ENCODE peak calls at places on chromosomes 3 and 15, in four cellular contexts. One of them, this sample, is unnamed.

GRCh38 chr15:78438595-78439285 is 724 bp downstream of the IREB2 start:
- DNase-seq in GM12878: no peak
- DNase-seq in HepG2: peak; percentile 60
- DNase-seq in WTC11: peak; percentile 41
- DNase-seq in this sample: peak; percentile 83

GRCh38 chr3:11009898-11010297 is 17.4 kb downstream of the SLC6A1 start:
- DNase-seq in WTC11: no peak
- DNase-seq in HepG2: no peak
- DNase-seq in GM12878: no peak
- DNase-seq in this sample: no peak

GRCh38 chr3:135891121-135891520 is 74.4 kb upstream of the PPP2R3A start:
- DNase-seq in WTC11: no peak
- DNase-seq in GM12878: no peak
- DNase-seq in HepG2: no peak
- DNase-seq in this sample: no peak

GRCh38 chr3:168116279-168116678 is 20.6 kb upstream of the GOLIM4 start:
- DNase-seq in HepG2: no peak
- DNase-seq in WTC11: no peak
- DNase-seq in GM12878: no peak
- DNase-seq in this sample: peak; percentile 94

GRCh38 chr3:184580376-184580775 is 18.8 kb downstream of the EPHB3 start:
- DNase-seq in GM12878: no peak
- DNase-seq in HepG2: no peak
- DNase-seq in WTC11: no peak
- DNase-seq in this sample: no peak

GRCh38 chr3:2657408-2657807 is 452.8 kb downstream of the IL5RA start:
- DNase-seq in WTC11: no peak
- DNase-seq in GM12878: no peak
- DNase-seq in HepG2: no peak
- DNase-seq in this sample: no peak

GRCh38 chr3:15099364-15100098 is 583 bp upstream of the RBSN start:
- DNase-seq in HepG2: no peak
- DNase-seq in WTC11: no peak
- DNase-seq in GM12878: no peak
- DNase-seq in this sample: peak; percentile 20

GRCh38 chr3:10917176-10917575 is 75.4 kb upstream of the SLC6A1 start:
- DNase-seq in HepG2: no peak
- DNase-seq in GM12878: no peak
- DNase-seq in WTC11: no peak
- DNase-seq in this sample: no peak

GRCh38 chr15:85690546-85691226 is 104.0 kb downstream of the KLHL25 start:
- DNase-seq in GM12878: peak; percentile 79
- DNase-seq in HepG2: no peak
- DNase-seq in WTC11: no peak
- DNase-seq in this sample: no peak

GRCh38 chr3:57221883-57222282 is 5.6 kb upstream of the APPL1 start:
- DNase-seq in HepG2: peak; percentile 20
- DNase-seq in WTC11: no peak
- DNase-seq in GM12878: no peak
- DNase-seq in this sample: no peak

GRCh38 chr3:194738254-194739093 is 52.8 kb downstream of the FAM43A start:
- DNase-seq in WTC11: no peak
- DNase-seq in HepG2: no peak
- DNase-seq in GM12878: no peak
- DNase-seq in this sample: no peak

GRCh38 chr15:74238984-74239645 is 3.0 kb downstream of the CCDC33 start:
- DNase-seq in HepG2: no peak
- DNase-seq in GM12878: no peak
- DNase-seq in WTC11: no peak
- DNase-seq in this sample: no peak

GRCh38 chr3:66098436-66098835 is 59.7 kb upstream of the MAGI1 start:
- DNase-seq in GM12878: no peak
- DNase-seq in HepG2: no peak
- DNase-seq in WTC11: no peak
- DNase-seq in this sample: no peak

GRCh38 chr3:69252631-69253030 is 130.2 kb upstream of the LMOD3 start:
- DNase-seq in WTC11: no peak
- DNase-seq in HepG2: no peak
- DNase-seq in GM12878: no peak
- DNase-seq in this sample: no peak

GRCh38 chr3:102237181-102237580 is 197.6 kb upstream of the ZPLD1 start:
- DNase-seq in GM12878: no peak
- DNase-seq in WTC11: no peak
- DNase-seq in HepG2: no peak
- DNase-seq in this sample: no peak

GRCh38 chr15:73239564-73240208 is 129.1 kb downstream of the HCN4 start:
- DNase-seq in WTC11: no peak
- DNase-seq in GM12878: no peak
- DNase-seq in HepG2: no peak
- DNase-seq in this sample: no peak

GRCh38 chr3:48433472-48434118 is 3.7 kb upstream of the PLXNB1 start:
- DNase-seq in GM12878: no peak
- DNase-seq in HepG2: peak; percentile 79
- DNase-seq in WTC11: no peak
- DNase-seq in this sample: no peak

GRCh38 chr3:191244242-191244867 is 45.3 kb downstream of the OSTN start:
- DNase-seq in HepG2: peak; percentile 6
- DNase-seq in GM12878: no peak
- DNase-seq in WTC11: no peak
- DNase-seq in this sample: no peak

GRCh38 chr3:111315911-111316310 is 226.1 kb upstream of the CD96 start:
- DNase-seq in HepG2: no peak
- DNase-seq in GM12878: no peak
- DNase-seq in WTC11: no peak
- DNase-seq in this sample: no peak

GRCh38 chr15:50257924-50258323 is 7.6 kb downstream of the HDC start:
- DNase-seq in GM12878: no peak
- DNase-seq in HepG2: no peak
- DNase-seq in WTC11: no peak
- DNase-seq in this sample: no peak

GRCh38 chr15:73530649-73531048 is 87.7 kb downstream of the REC114 start:
- DNase-seq in HepG2: no peak
- DNase-seq in GM12878: no peak
- DNase-seq in WTC11: no peak
- DNase-seq in this sample: no peak

GRCh38 chr3:60290093-60290492 is 961.2 kb downstream of the FHIT start:
- DNase-seq in HepG2: no peak
- DNase-seq in GM12878: no peak
- DNase-seq in WTC11: no peak
- DNase-seq in this sample: no peak

GRCh38 chr15:45048784-45049631 is 26.0 kb downstream of the SORD start:
- DNase-seq in WTC11: no peak
- DNase-seq in GM12878: no peak
- DNase-seq in HepG2: no peak
- DNase-seq in this sample: peak; percentile 92

GRCh38 chr15:55407631-55407948 is 569 bp downstream of the CCPG1 start:
- DNase-seq in WTC11: no peak
- DNase-seq in GM12878: no peak
- DNase-seq in HepG2: no peak
- DNase-seq in this sample: peak; percentile 12

GRCh38 chr3:39135170-39135805 is 18.1 kb downstream of the CSRNP1 start:
- DNase-seq in HepG2: no peak
- DNase-seq in WTC11: no peak
- DNase-seq in GM12878: no peak
- DNase-seq in this sample: no peak

GRCh38 chr3:106058485-106058884 is 189.7 kb upstream of the CBLB start:
- DNase-seq in WTC11: no peak
- DNase-seq in GM12878: no peak
- DNase-seq in HepG2: no peak
- DNase-seq in this sample: no peak

GRCh38 chr15:33852570-33852969 is 115.7 kb upstream of the CHRM5 start:
- DNase-seq in WTC11: no peak
- DNase-seq in HepG2: no peak
- DNase-seq in GM12878: no peak
- DNase-seq in this sample: no peak

GRCh38 chr15:97084650-97085049 is 754.1 kb downstream of the NR2F2 start:
- DNase-seq in HepG2: no peak
- DNase-seq in WTC11: no peak
- DNase-seq in GM12878: no peak
- DNase-seq in this sample: no peak

GRCh38 chr15:37016287-37016686 is 84.1 kb downstream of the MEIS2 start:
- DNase-seq in WTC11: no peak
- DNase-seq in HepG2: no peak
- DNase-seq in GM12878: no peak
- DNase-seq in this sample: no peak

GRCh38 chr3:159828542-159828943 is 160.1 kb upstream of the IL12A start:
- DNase-seq in WTC11: no peak
- DNase-seq in GM12878: no peak
- DNase-seq in HepG2: peak; percentile 3
- DNase-seq in this sample: peak; percentile 11

GRCh38 chr15:88878720-88879184 is 16.6 kb downstream of the HAPLN3 start:
- DNase-seq in GM12878: no peak
- DNase-seq in WTC11: peak; percentile 86
- DNase-seq in HepG2: peak; percentile 37
- DNase-seq in this sample: peak; percentile 83

GRCh38 chr3:123270818-123271217 is 69.1 kb downstream of the SEC22A start:
- DNase-seq in GM12878: no peak
- DNase-seq in WTC11: no peak
- DNase-seq in HepG2: peak; percentile 54
- DNase-seq in this sample: no peak

GRCh38 chr3:161291191-161291901 is 70.2 kb downstream of the NMD3 start:
- DNase-seq in GM12878: no peak
- DNase-seq in HepG2: no peak
- DNase-seq in WTC11: no peak
- DNase-seq in this sample: no peak

GRCh38 chr3:161293381-161293780 is 72.3 kb downstream of the NMD3 start:
- DNase-seq in WTC11: no peak
- DNase-seq in HepG2: no peak
- DNase-seq in GM12878: no peak
- DNase-seq in this sample: no peak

GRCh38 chr3:161296814-161297213 is 74.5 kb downstream of the SPTSSB start:
- DNase-seq in HepG2: no peak
- DNase-seq in GM12878: no peak
- DNase-seq in WTC11: no peak
- DNase-seq in this sample: no peak

GRCh38 chr3:161295325-161295724 is 74.2 kb downstream of the NMD3 start:
- DNase-seq in WTC11: no peak
- DNase-seq in HepG2: peak; percentile 8
- DNase-seq in GM12878: no peak
- DNase-seq in this sample: no peak
- TF ChIP-seq ETV6 in WTC11: no peak
- TF ChIP-seq ETV6 in HepG2: no peak
- TF ChIP-seq ETV6 in GM12878: no peak
- TF ChIP-seq ETV6 in this sample: no peak

GRCh38 chr15:87618203-87618725 is 638.3 kb downstream of the NTRK3 start:
- DNase-seq in GM12878: no peak
- DNase-seq in HepG2: no peak
- DNase-seq in WTC11: no peak
- DNase-seq in this sample: no peak

GRCh38 chr15:87620393-87620792 is 636.1 kb downstream of the NTRK3 start:
- DNase-seq in HepG2: no peak
- DNase-seq in WTC11: no peak
- DNase-seq in GM12878: no peak
- DNase-seq in this sample: no peak

GRCh38 chr15:87623832-87624231 is 632.7 kb downstream of the NTRK3 start:
- DNase-seq in HepG2: no peak
- DNase-seq in GM12878: no peak
- DNase-seq in WTC11: peak; percentile 51
- DNase-seq in this sample: peak; percentile 31

DNA sequence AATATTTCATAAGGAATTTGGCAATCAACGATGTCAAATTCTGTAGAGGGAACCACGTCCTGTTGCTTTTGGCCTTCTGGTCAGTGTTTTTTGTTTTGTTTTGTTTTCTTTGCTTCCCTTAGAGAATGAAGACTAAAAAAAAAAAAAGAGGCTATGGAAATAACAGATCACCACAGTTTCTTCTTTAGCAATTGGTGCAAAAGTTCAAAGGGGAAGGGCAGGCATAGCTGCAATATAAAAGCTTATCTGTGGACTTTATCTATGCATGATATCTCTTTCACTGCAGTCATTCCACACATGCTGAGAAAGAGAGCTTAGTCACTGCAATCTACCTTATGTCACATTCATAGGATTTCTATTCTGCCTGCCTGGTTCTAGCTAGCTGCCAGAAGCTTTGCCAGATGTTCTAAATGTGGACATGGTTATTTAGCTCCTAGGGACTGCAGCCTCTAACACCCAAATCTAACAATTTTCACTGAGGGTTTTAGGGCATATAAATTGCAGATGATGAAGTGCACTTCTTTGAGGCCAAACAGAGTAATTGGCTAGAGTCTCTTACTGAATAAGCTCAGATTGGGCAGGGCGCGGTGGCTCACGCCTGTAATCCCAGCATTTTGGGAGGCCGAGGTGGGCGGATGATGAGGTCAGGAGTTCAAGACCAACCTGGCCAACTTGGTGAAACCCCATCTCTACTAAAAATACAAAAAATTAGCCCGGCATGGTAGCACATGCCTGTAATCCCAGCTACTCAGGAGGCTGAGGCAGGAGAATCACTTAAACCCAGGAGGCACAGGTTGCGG is 637.2 kb downstream of the NTRK3 start:
- DNase-seq in HepG2: no peak
- DNase-seq in GM12878: no peak
- DNase-seq in WTC11: no peak
- DNase-seq in this sample: peak; percentile 63
- TF ChIP-seq ETV6 in HepG2: no peak
- TF ChIP-seq ETV6 in GM12878: no peak
- TF ChIP-seq ETV6 in WTC11: no peak
- TF ChIP-seq ETV6 in this sample: no peak

GRCh38 chr3:126542340-126543241 is 16.1 kb downstream of the C3orf22 start:
- DNase-seq in GM12878: no peak
- DNase-seq in WTC11: peak; percentile 16
- DNase-seq in HepG2: no peak
- DNase-seq in this sample: no peak
- TF ChIP-seq ETV6 in GM12878: no peak
- TF ChIP-seq ETV6 in WTC11: no peak
- TF ChIP-seq ETV6 in HepG2: no peak
- TF ChIP-seq ETV6 in this sample: no peak

GRCh38 chr15:40287968-40288367 is 5.1 kb upstream of the ANKRD63 start:
- DNase-seq in WTC11: no peak
- DNase-seq in GM12878: no peak
- DNase-seq in HepG2: no peak
- DNase-seq in this sample: no peak

GRCh38 chr15:40290540-40291087 is 7.8 kb upstream of the ANKRD63 start:
- DNase-seq in GM12878: no peak
- DNase-seq in WTC11: peak; percentile 44
- DNase-seq in HepG2: no peak
- DNase-seq in this sample: no peak

GRCh38 chr15:40291088-40291574 is 8.3 kb upstream of the ANKRD63 start:
- DNase-seq in GM12878: no peak
- DNase-seq in HepG2: no peak
- DNase-seq in WTC11: peak; percentile 69
- DNase-seq in this sample: peak; percentile 77

GRCh38 chr15:40286794-40287193 is 3.9 kb upstream of the ANKRD63 start:
- DNase-seq in WTC11: no peak
- DNase-seq in GM12878: no peak
- DNase-seq in HepG2: no peak
- DNase-seq in this sample: no peak

GRCh38 chr15:40289140-40289775 is 6.4 kb upstream of the ANKRD63 start:
- DNase-seq in HepG2: no peak
- DNase-seq in WTC11: no peak
- DNase-seq in GM12878: no peak
- DNase-seq in this sample: no peak
- TF ChIP-seq ETV6 in HepG2: no peak
- TF ChIP-seq ETV6 in WTC11: no peak
- TF ChIP-seq ETV6 in GM12878: no peak
- TF ChIP-seq ETV6 in this sample: no peak

GRCh38 chr3:61627768-61628185 is 66.4 kb downstream of the PTPRG start:
- DNase-seq in WTC11: no peak
- DNase-seq in HepG2: peak; percentile 95
- DNase-seq in GM12878: no peak
- DNase-seq in this sample: no peak
- TF ChIP-seq ETV6 in WTC11: no peak
- TF ChIP-seq ETV6 in HepG2: no peak
- TF ChIP-seq ETV6 in GM12878: peak; percentile 81
- TF ChIP-seq ETV6 in this sample: no peak